ENCODE peak calls at places on chromosomes 6 and 20, in nine cellular contexts. L is stomach, O is SK-N-SH, B is ovary, G is tibial nerve, Z is A549, Y is transverse colon, J is HepG2, K is H1. F is an unnamed sample.

GRCh38 chr6:168052291-168052891 is 26.6 kb downstream of the FRMD1 start:
- DNase-seq in Y (peak), J (no peak), L (peak), Z (no peak), B (no peak), G (no peak), O (no peak), K (no peak), F (no peak)

GRCh38 chr20:62561948-62562347 is 80.4 kb upstream of the SLCO4A1 start:
- DNase-seq in Y (no peak), B (no peak), G (no peak), L (no peak), K (no peak), Z (no peak), J (no peak), O (no peak), F (no peak)

GRCh38 chr20:18919996-18920395 is 106.4 kb downstream of the SCP2D1 start:
- DNase-seq in J (no peak), B (no peak), G (no peak), Z (no peak), K (no peak), Y (no peak), L (no peak), O (no peak), F (no peak)

GRCh38 chr6:152605901-152606390 is 31.2 kb downstream of the SYNE1 start:
- DNase-seq in G (no peak), K (no peak), Z (no peak), L (no peak), J (no peak), Y (no peak), O (no peak), B (no peak), F (no peak)

GRCh38 chr20:45235995-45236394 is 14.8 kb downstream of the SEMG2 start:
- DNase-seq in Y (no peak), K (peak), B (no peak), G (no peak), Z (no peak), O (no peak), J (no peak), L (no peak), F (peak)

GRCh38 chr6:76876922-76877553 is 586.3 kb downstream of the HTR1B start:
- DNase-seq in O (peak), Y (peak), G (no peak), J (peak), Z (no peak), B (peak), L (peak), K (peak), F (peak)

GRCh38 chr6:83071023-83071422 is 3.6 kb downstream of the DOP1A start:
- DNase-seq in J (no peak), Z (no peak), L (no peak), G (no peak), O (no peak), Y (no peak), B (no peak), K (no peak), F (no peak)

GRCh38 chr6:80439721-80440488 is 333.4 kb downstream of the BCKDHB start:
- DNase-seq in L (no peak), G (no peak), K (no peak), Y (no peak), J (no peak), O (no peak), B (no peak), Z (no peak), F (no peak)

GRCh38 chr20:34970193-34971037 is 14.7 kb downstream of the MYH7B start:
- DNase-seq in L (no peak), B (no peak), J (no peak), K (no peak), O (no peak), G (no peak), Z (no peak), Y (no peak), F (no peak)

GRCh38 chr6:98894810-98895209 is 52.9 kb downstream of the FBXL4 start:
- DNase-seq in G (no peak), Y (no peak), J (no peak), B (no peak), O (no peak), Z (no peak), K (no peak), L (no peak), F (no peak)

GRCh38 chr20:4835244-4836177 is 113.8 kb downstream of the PRND start:
- DNase-seq in B (peak), J (no peak), L (no peak), K (no peak), G (peak), Y (peak), Z (no peak), O (no peak), F (no peak)

GRCh38 chr20:59137532-59137931 is 26.1 kb upstream of the ZNF831 start:
- DNase-seq in G (no peak), O (no peak), B (no peak), K (no peak), Z (no peak), L (no peak), J (no peak), Y (peak), F (no peak)

GRCh38 chr20:23243791-23244190 is 106.8 kb upstream of the NXT1 start:
- DNase-seq in J (no peak), L (no peak), Y (no peak), O (no peak), Z (no peak), K (no peak), B (no peak), G (no peak), F (no peak)

GRCh38 chr6:73579851-73580246 is 59.0 kb upstream of the EEF1A1 start:
- DNase-seq in Z (peak), Y (no peak), K (peak), J (peak), L (peak), O (no peak), B (peak), G (peak), F (peak)

GRCh38 chr20:6700563-6701328 is 66.7 kb upstream of the BMP2 start:
- DNase-seq in Z (no peak), L (no peak), B (no peak), G (peak), K (no peak), J (no peak), O (no peak), Y (peak), F (peak)

GRCh38 chr6:36545767-36546663 is 1.3 kb downstream of the STK38 start:
- DNase-seq in B (peak), L (no peak), J (no peak), K (no peak), O (peak), Y (peak), Z (no peak), G (no peak), F (no peak)

GRCh38 chr6:149974825-149975224 is 11.1 kb downstream of the ULBP1 start:
- DNase-seq in J (no peak), L (no peak), G (no peak), Y (no peak), Z (no peak), O (no peak), K (no peak), B (no peak), F (no peak)

GRCh38 chr6:12060780-12061619 is 48.9 kb downstream of the HIVEP1 start:
- DNase-seq in K (peak), O (no peak), Z (peak), B (no peak), Y (peak), G (peak), L (peak), J (no peak), F (peak)

GRCh38 chr6:157822221-157823000 is 635 bp upstream of the SNX9 start:
- DNase-seq in O (no peak), B (peak), L (no peak), J (no peak), G (no peak), Z (peak), Y (peak), K (no peak), F (no peak)

GRCh38 chr6:129140571-129140970 is 257.6 kb downstream of the LAMA2 start:
- DNase-seq in L (no peak), K (no peak), B (peak), G (no peak), J (no peak), Z (no peak), O (no peak), Y (no peak), F (no peak)

GRCh38 chr6:67664942-67665341 is 970.1 kb upstream of the ADGRB3 start:
- DNase-seq in J (no peak), G (no peak), Z (no peak), Y (no peak), L (no peak), B (no peak), O (no peak), K (no peak), F (no peak)

GRCh38 chr6:89183294-89183693 is 33.9 kb downstream of the GABRR1 start:
- DNase-seq in B (no peak), K (no peak), Y (no peak), Z (no peak), O (no peak), J (no peak), G (no peak), L (no peak), F (no peak)

GRCh38 chr6:76250666-76251065 is 178.2 kb upstream of the IMPG1 start:
- DNase-seq in Y (no peak), O (no peak), Z (no peak), L (no peak), J (no peak), G (no peak), K (no peak), B (no peak), F (no peak)

GRCh38 chr20:59747671-59748515 is 143.6 kb downstream of the PHACTR3 start:
- DNase-seq in B (no peak), G (no peak), Z (no peak), J (no peak), L (no peak), K (no peak), O (no peak), Y (no peak), F (no peak)

GRCh38 chr6:33271098-33271607 is 523 bp downstream of the VPS52 start:
- DNase-seq in Y (no peak), Z (no peak), G (no peak), B (no peak), L (no peak), O (no peak), K (no peak), J (no peak), F (no peak)

GRCh38 chr6:80771941-80772340 is 665.5 kb downstream of the BCKDHB start:
- DNase-seq in B (no peak), Z (no peak), J (no peak), Y (no peak), L (no peak), G (no peak), K (no peak), O (no peak), F (no peak)

GRCh38 chr20:1539816-1540215 is 17.7 kb downstream of the SIRPD start:
- DNase-seq in G (no peak), B (no peak), L (no peak), K (no peak), J (no peak), Y (no peak), Z (no peak), O (no peak), F (no peak)

GRCh38 chr6:142740449-142740848 is 204.5 kb downstream of the HIVEP2 start:
- DNase-seq in O (no peak), Z (no peak), B (no peak), G (no peak), Y (no peak), J (no peak), L (no peak), K (no peak), F (no peak)

GRCh38 chr20:15200139-15200538 is 862.7 kb upstream of the FLRT3 start:
- DNase-seq in O (no peak), J (no peak), Y (no peak), Z (no peak), K (no peak), G (no peak), L (no peak), B (no peak), F (no peak)

GRCh38 chr20:38685853-38686473 is 38.3 kb upstream of the SLC32A1 start:
- DNase-seq in O (no peak), Y (peak), G (peak), Z (peak), J (peak), B (no peak), L (peak), K (no peak), F (peak)

GRCh38 chr6:42314571-42314950 is 96.9 kb upstream of the MRPS10 start:
- DNase-seq in Y (no peak), G (no peak), Z (no peak), B (no peak), L (no peak), J (no peak), O (no peak), K (no peak), F (no peak)

GRCh38 chr6:46042355-46042999 is 26.8 kb upstream of the CLIC5 start:
- DNase-seq in B (no peak), K (no peak), O (peak), L (no peak), J (peak), Y (peak), Z (peak), G (no peak), F (no peak)

GRCh38 chr20:62614085-62614960 is 28.0 kb upstream of the SLCO4A1 start:
- DNase-seq in G (no peak), B (no peak), K (no peak), Y (no peak), Z (no peak), J (no peak), L (no peak), O (no peak), F (no peak)

GRCh38 chr6:164927288-164928040 is 381.9 kb downstream of the C6orf118 start:
- DNase-seq in O (peak), J (peak), L (peak), K (peak), G (peak), B (peak), Z (peak), Y (peak), F (peak)

GRCh38 chr6:101402618-101403002 is 9.1 kb downstream of the GRIK2 start:
- DNase-seq in L (no peak), Z (no peak), O (peak), K (no peak), Y (no peak), G (no peak), J (no peak), B (no peak), F (no peak)

GRCh38 chr20:10527781-10528180 is 92.7 kb downstream of the SLX4IP start:
- DNase-seq in Y (no peak), B (no peak), J (no peak), L (no peak), K (no peak), Z (no peak), G (no peak), O (no peak), F (no peak)
- TF ChIP-seq EP300 in Y (no peak), B (no peak), J (no peak), L (no peak), K (no peak), Z (no peak), G (no peak), O (no peak), F (no peak)

GRCh38 chr20:20375862-20376261 is 8.0 kb downstream of the INSM1 start:
- DNase-seq in K (no peak), G (no peak), B (no peak), O (no peak), Y (no peak), L (no peak), J (no peak), Z (no peak), F (no peak)
- TF ChIP-seq EP300 in K (no peak), G (no peak), B (no peak), O (no peak), Y (no peak), L (no peak), J (no peak), Z (no peak), F (no peak)

DNA sequence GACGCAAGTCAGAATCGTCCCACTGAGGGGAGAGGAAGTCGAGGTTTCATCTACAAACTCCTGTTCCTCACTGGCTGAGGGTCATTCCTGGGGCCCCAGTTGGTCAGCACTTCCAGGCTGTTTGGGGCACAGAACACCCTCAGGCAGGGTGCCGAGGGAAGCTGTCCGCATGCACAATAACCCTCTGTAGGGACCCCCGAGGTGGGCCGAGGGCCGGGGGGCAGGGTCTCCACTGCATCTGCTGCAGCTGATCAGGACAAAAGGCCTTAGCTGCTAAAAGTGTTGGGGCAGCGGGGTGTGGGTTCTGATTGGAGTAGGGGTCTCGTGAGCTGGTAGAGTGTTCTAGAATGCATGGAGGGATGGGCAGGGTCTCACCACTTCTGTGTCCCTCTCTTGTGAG is 125.1 kb downstream of the TOX2 start:
- DNase-seq in O (no peak), L (peak), K (no peak), B (no peak), Z (no peak), J (no peak), G (no peak), Y (no peak), F (peak)
- TF ChIP-seq EP300 in O (no peak), L (no peak), K (no peak), B (no peak), Z (no peak), J (no peak), G (no peak), Y (no peak), F (no peak)

GRCh38 chr6:134161036-134161435 is 108.6 kb upstream of the SLC2A12 start:
- DNase-seq in B (no peak), Z (no peak), L (no peak), O (no peak), Y (no peak), K (no peak), J (no peak), G (no peak), F (no peak)
- TF ChIP-seq EP300 in B (no peak), Z (no peak), L (no peak), O (no peak), Y (peak), K (no peak), J (no peak), G (no peak), F (no peak)

DNA sequence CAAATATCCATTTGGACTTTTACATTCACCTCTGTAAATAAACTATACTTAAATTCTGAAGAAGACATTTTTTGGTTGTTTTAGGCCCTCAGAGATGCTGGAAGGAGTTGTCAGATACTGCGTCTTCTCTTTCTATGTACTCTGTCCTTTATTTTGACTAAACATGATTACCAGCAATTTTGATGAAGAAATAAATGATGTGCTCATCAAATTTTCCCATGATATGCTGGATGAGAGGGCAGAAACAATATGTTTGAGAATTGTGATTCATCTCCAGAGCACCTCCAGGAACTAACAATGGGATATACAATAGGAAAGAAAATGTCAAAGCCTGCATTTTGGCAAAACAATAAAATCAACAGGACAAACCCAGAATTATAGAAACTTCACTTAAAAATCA is 481.6 kb upstream of the HS3ST5 start:
- DNase-seq in B (no peak), K (no peak), G (no peak), L (no peak), Z (no peak), O (no peak), J (no peak), Y (no peak), F (no peak)
- TF ChIP-seq EP300 in B (no peak), K (no peak), G (no peak), L (no peak), Z (no peak), O (no peak), J (no peak), Y (no peak), F (no peak)

F was measured in upper lobe of left lung.